ENCODE peak calls at places on chromosomes 6 and 20, in five cellular contexts. I is SJSA1, E is iPS-NIHi11, K is fibroblast of the aortic adventitia, T is neural progenitor cell. F is an unnamed sample.

GRCh38 chr6:131001113-131001776 is 61.8 kb downstream of the EPB41L2 start:
- DNase-seq in I (no peak), E (no peak), K (no peak), T (no peak), F (peak)

GRCh38 chr6:118103381-118104105 is 196.5 kb downstream of the SLC35F1 start:
- DNase-seq in I (no peak), E (no peak), K (no peak), T (peak), F (no peak)

GRCh38 chr6:121959501-121959900 is 440.0 kb upstream of the HSF2 start:
- DNase-seq in I (no peak), E (no peak), K (no peak), T (no peak), F (no peak)

GRCh38 chr20:10955166-10955565 is 281.4 kb upstream of the JAG1 start:
- DNase-seq in I (no peak), E (no peak), K (no peak), T (no peak), F (no peak)

GRCh38 chr20:57258055-57258454 is 8.4 kb downstream of the BMP7 start:
- DNase-seq in I (no peak), E (no peak), K (no peak), T (peak), F (no peak)

GRCh38 chr20:33649201-33649631 is 12.9 kb upstream of the C20orf144 start:
- DNase-seq in I (no peak), E (no peak), K (peak), T (no peak), F (no peak)

GRCh38 chr6:166025149-166025898 is 142.3 kb downstream of the TBXT start:
- DNase-seq in I (peak), E (no peak), K (peak), T (no peak), F (peak)

GRCh38 chr6:164106345-164106769 is 691.8 kb downstream of the QKI start:
- DNase-seq in I (no peak), E (peak), K (peak), T (peak), F (no peak)

GRCh38 chr6:142631517-142632385 is 313.2 kb downstream of the HIVEP2 start:
- DNase-seq in I (no peak), E (no peak), K (peak), T (no peak), F (peak)

GRCh38 chr20:9493818-9494217 is 20.6 kb upstream of the LAMP5 start:
- DNase-seq in I (no peak), E (no peak), K (no peak), T (no peak), F (no peak)

F was measured in amniotic epithelial cell.